ENCODE peak calls at places on chromosomes 1 and 21, in ten cellular contexts. I is fibroblast of mammary gland; P is NCI-H774; J is stimulated activated effector memory CD8-positive, alpha-beta T cell treated with anti-CD3 and anti-CD28 coated beads, Interleukin-12 subunit alpha, Interleukin-12 subunit beta, amount 100 ng/mL, for 72 hours; F is mucosa of descending colon; Z is activated naive CD4-positive, alpha-beta T cell; C is hepatic stellate cell; E is effector CD4-positive, alpha-beta T cell; R is left colon; S is HuH-7. Q is an unnamed sample.

GRCh38 chr1:98919211-98919610 is 85.5 kb downstream of the PLPPR5 start:
- DNase-seq in I (peak), P (no peak), J (no peak), F (no peak), Z (no peak), C (no peak), E (no peak), R (no peak), S (no peak), Q (no peak)

GRCh38 chr1:204829133-204829532 is 41.5 kb upstream of the NFASC start:
- DNase-seq in I (no peak), P (no peak), J (no peak), F (no peak), Z (no peak), C (no peak), E (no peak), R (no peak), S (no peak), Q (no peak)

GRCh38 chr1:203381151-203381751 is 30.3 kb upstream of the FMOD start:
- DNase-seq in I (no peak), P (no peak), J (no peak), F (no peak), Z (no peak), C (no peak), E (no peak), R (no peak), S (no peak), Q (no peak)

GRCh38 chr1:22184892-22185612 is 42.2 kb upstream of the WNT4 start:
- DNase-seq in I (no peak), P (peak), J (no peak), F (no peak), Z (no peak), C (no peak), E (no peak), R (no peak), S (peak), Q (no peak)

GRCh38 chr1:60367522-60367921 is 294.0 kb upstream of the C1orf87 start:
- DNase-seq in I (no peak), P (no peak), J (no peak), F (no peak), Z (no peak), C (no peak), E (no peak), R (no peak), S (no peak), Q (no peak)

GRCh38 chr1:31577515-31578191 is 1.3 kb downstream of the TINAGL1 start:
- DNase-seq in I (peak), P (no peak), J (no peak), F (no peak), Z (no peak), C (peak), E (no peak), R (no peak), S (no peak), Q (no peak)

GRCh38 chr1:58162952-58163550 is 383.5 kb downstream of the OMA1 start:
- DNase-seq in I (peak), P (peak), J (no peak), F (no peak), Z (no peak), C (peak), E (no peak), R (peak), S (peak), Q (no peak)

GRCh38 chr21:34911360-34911759 is 137.7 kb downstream of the RUNX1 start:
- DNase-seq in I (no peak), P (no peak), J (no peak), F (no peak), Z (no peak), C (no peak), E (no peak), R (no peak), S (no peak), Q (no peak)

GRCh38 chr1:185846672-185847440 is 112.7 kb downstream of the HMCN1 start:
- DNase-seq in I (peak), P (no peak), J (no peak), F (no peak), Z (no peak), C (no peak), E (no peak), R (no peak), S (no peak), Q (no peak)

GRCh38 chr1:93566227-93566626 is 115.4 kb downstream of the BCAR3 start:
- DNase-seq in I (no peak), P (no peak), J (no peak), F (no peak), Z (no peak), C (no peak), E (no peak), R (no peak), S (no peak), Q (no peak)

GRCh38 chr1:182952677-182953444 is at the start of gene SHCBP1L:
- DNase-seq in I (no peak), P (no peak), J (no peak), F (no peak), Z (no peak), C (no peak), E (no peak), R (no peak), S (no peak), Q (no peak)

GRCh38 chr21:45003331-45004058 is 63.7 kb downstream of the SLX9 start:
- DNase-seq in I (no peak), P (no peak), J (no peak), F (peak), Z (no peak), C (no peak), E (no peak), R (no peak), S (no peak), Q (no peak)

GRCh38 chr1:204466416-204467405 is 27.9 kb downstream of the PIK3C2B start:
- DNase-seq in I (no peak), P (no peak), J (no peak), F (peak), Z (no peak), C (no peak), E (no peak), R (no peak), S (no peak), Q (no peak)

GRCh38 chr1:201329286-201329685 is 46.0 kb downstream of the PKP1 start:
- DNase-seq in I (peak), P (no peak), J (no peak), F (no peak), Z (no peak), C (peak), E (no peak), R (no peak), S (no peak), Q (no peak)

GRCh38 chr1:147748687-147749350 is 11.6 kb downstream of the GJA5 start:
- DNase-seq in I (peak), P (no peak), J (no peak), F (no peak), Z (no peak), C (no peak), E (no peak), R (no peak), S (no peak), Q (no peak)

GRCh38 chr1:200969726-200970521 is 53.6 kb downstream of the KIF21B start:
- DNase-seq in I (no peak), P (no peak), J (no peak), F (no peak), Z (no peak), C (no peak), E (no peak), R (no peak), S (peak), Q (no peak)

GRCh38 chr1:174682419-174683008 is 234.8 kb downstream of the GPR52 start:
- DNase-seq in I (peak), P (no peak), J (no peak), F (no peak), Z (no peak), C (peak), E (no peak), R (no peak), S (no peak), Q (no peak)

GRCh38 chr1:220962031-220962751 is 82.9 kb downstream of the HLX start:
- DNase-seq in I (peak), P (no peak), J (no peak), F (no peak), Z (no peak), C (peak), E (no peak), R (no peak), S (no peak), Q (no peak)

GRCh38 chr1:20165522-20165951 is 20.4 kb upstream of the UBXN10 start:
- DNase-seq in I (peak), P (no peak), J (no peak), F (no peak), Z (no peak), C (no peak), E (no peak), R (no peak), S (no peak), Q (no peak)

GRCh38 chr1:55943721-55944435 is 635.5 kb downstream of the PLPP3 start:
- DNase-seq in I (no peak), P (no peak), J (no peak), F (no peak), Z (no peak), C (no peak), E (no peak), R (no peak), S (no peak), Q (no peak)

GRCh38 chr1:226626577-226626956 is 78.0 kb downstream of the STUM start:
- DNase-seq in I (peak), P (no peak), J (peak), F (peak), Z (peak), C (peak), E (peak), R (peak), S (peak), Q (peak)

GRCh38 chr1:55547441-55547840 is 332.3 kb upstream of the USP24 start:
- DNase-seq in I (peak), P (no peak), J (no peak), F (no peak), Z (no peak), C (no peak), E (no peak), R (no peak), S (no peak), Q (no peak)

GRCh38 chr1:213418268-213419068 is 367.4 kb downstream of the RPS6KC1 start:
- DNase-seq in I (no peak), P (no peak), J (no peak), F (no peak), Z (no peak), C (no peak), E (no peak), R (no peak), S (no peak), Q (no peak)

GRCh38 chr1:167542109-167543032 is 11.2 kb downstream of the CREG1 start:
- DNase-seq in I (no peak), P (no peak), J (no peak), F (no peak), Z (no peak), C (no peak), E (no peak), R (no peak), S (no peak), Q (no peak)

GRCh38 chr1:155176544-155177071 is 3.0 kb downstream of the TRIM46 start:
- DNase-seq in I (peak), P (peak), J (peak), F (peak), Z (peak), C (peak), E (peak), R (peak), S (peak), Q (peak)

GRCh38 chr21:42829954-42830353 is 49.4 kb downstream of the WDR4 start:
- DNase-seq in I (no peak), P (no peak), J (no peak), F (no peak), Z (no peak), C (no peak), E (no peak), R (no peak), S (no peak), Q (no peak)

GRCh38 chr1:28257736-28258135 is 1.6 kb upstream of the SESN2 start:
- DNase-seq in I (no peak), P (no peak), J (no peak), F (no peak), Z (no peak), C (no peak), E (no peak), R (no peak), S (no peak), Q (no peak)

GRCh38 chr1:215081566-215082531 is 688 bp upstream of the KCNK2 start:
- DNase-seq in I (peak), P (no peak), J (no peak), F (no peak), Z (no peak), C (peak), E (no peak), R (no peak), S (no peak), Q (no peak)

Q was measured in T-helper 1 cell.